ENCODE peak calls at places on chromosomes 2 and 18, in eight cellular contexts. C, L, R, W, U, E, P and J are unnamed samples.
A peak's percentile ranks its signal among the peaks of the same experiment; 100 is the strongest.

GRCh38 chr2:240499309-240500301 is 58.2 kb downstream of the ANKMY1 start:
- DNase-seq in C (no peak), L (no peak), R (no peak), W (peak; percentile 60), U (no peak), E (no peak), P (no peak), J (no peak)

GRCh38 chr18:79410171-79410641 is 14.5 kb downstream of the NFATC1 start:
- DNase-seq in C (no peak), L (no peak), R (no peak), W (peak; percentile 60), U (no peak), E (no peak), P (no peak), J (no peak)

GRCh38 chr18:39564716-39565115 is 1999.1 kb upstream of the CELF4 start:
- DNase-seq in C (no peak), L (no peak), R (no peak), W (no peak), U (no peak), E (no peak), P (no peak), J (no peak)

GRCh38 chr2:177731384-177731783 is 338.8 kb downstream of the AGPS start:
- DNase-seq in C (no peak), L (no peak), R (peak; percentile 5), W (no peak), U (no peak), E (no peak), P (no peak), J (no peak)

GRCh38 chr2:232340171-232340935 is 38.2 kb upstream of the ALPP start:
- DNase-seq in C (no peak), L (no peak), R (no peak), W (peak; percentile 57), U (no peak), E (no peak), P (no peak), J (no peak)

GRCh38 chr2:7027436-7027835 is 110.2 kb downstream of the RNF144A start:
- DNase-seq in C (no peak), L (no peak), R (no peak), W (no peak), U (no peak), E (no peak), P (no peak), J (no peak)

GRCh38 chr2:134549104-134549503 is 169.7 kb downstream of the TMEM163 start:
- DNase-seq in C (no peak), L (no peak), R (no peak), W (no peak), U (no peak), E (no peak), P (peak; percentile 23), J (no peak)

GRCh38 chr2:173307287-173307686 is 47.4 kb upstream of the CDCA7 start:
- DNase-seq in C (no peak), L (peak; percentile 38), R (no peak), W (no peak), U (no peak), E (no peak), P (no peak), J (peak; percentile 66)

GRCh38 chr2:11813951-11814350 is 67.5 kb downstream of the LPIN1 start:
- DNase-seq in C (no peak), L (no peak), R (no peak), W (no peak), U (no peak), E (no peak), P (no peak), J (no peak)

GRCh38 chr2:238019962-238020361 is 40.8 kb upstream of the SCLY start:
- DNase-seq in C (no peak), L (no peak), R (no peak), W (no peak), U (no peak), E (no peak), P (no peak), J (no peak)

GRCh38 chr2:205409403-205409802 is 272.9 kb upstream of the NRP2 start:
- DNase-seq in C (no peak), L (no peak), R (no peak), W (no peak), U (no peak), E (no peak), P (no peak), J (no peak)

GRCh38 chr2:10523406-10524189 is 75.5 kb upstream of the ODC1 start:
- DNase-seq in C (no peak), L (no peak), R (no peak), W (peak; percentile 61), U (no peak), E (no peak), P (no peak), J (peak; percentile 19)

GRCh38 chr18:22830511-22830910 is 102.6 kb upstream of the RBBP8 start:
- DNase-seq in C (no peak), L (no peak), R (peak; percentile 50), W (no peak), U (no peak), E (no peak), P (no peak), J (no peak)

GRCh38 chr2:240983361-240983995 is 14.9 kb upstream of the SNED1 start:
- DNase-seq in C (peak; percentile 44), L (peak; percentile 70), R (peak; percentile 58), W (peak; percentile 74), U (no peak), E (no peak), P (peak; percentile 47), J (peak; percentile 74)

GRCh38 chr2:189179607-189179979 is at the start of gene COL5A2:
- DNase-seq in C (peak; percentile 24), L (no peak), R (no peak), W (no peak), U (peak; percentile 95), E (peak; percentile 57), P (peak; percentile 95), J (no peak)

GRCh38 chr2:47558116-47559078 is 155.4 kb downstream of the MSH2 start:
- DNase-seq in C (no peak), L (no peak), R (no peak), W (no peak), U (no peak), E (no peak), P (no peak), J (no peak)

GRCh38 chr2:111919362-111919761 is 21.0 kb downstream of the MERTK start:
- DNase-seq in C (no peak), L (no peak), R (peak; percentile 19), W (no peak), U (no peak), E (no peak), P (no peak), J (no peak)
- TF ChIP-seq CTCF in C (no peak), L (no peak), R (peak; percentile 32), W (no peak), U (peak; percentile 23), E (peak; percentile 39), P (peak; percentile 36), J (no peak)

GRCh38 chr2:200422532-200423262 is 87.2 kb downstream of the KCTD18 start:
- DNase-seq in C (no peak), L (no peak), R (no peak), W (no peak), U (no peak), E (no peak), P (no peak), J (no peak)
- TF ChIP-seq CTCF in C (no peak), L (no peak), R (no peak), W (no peak), U (peak; percentile 7), E (no peak), P (peak; percentile 21), J (no peak)

DNA sequence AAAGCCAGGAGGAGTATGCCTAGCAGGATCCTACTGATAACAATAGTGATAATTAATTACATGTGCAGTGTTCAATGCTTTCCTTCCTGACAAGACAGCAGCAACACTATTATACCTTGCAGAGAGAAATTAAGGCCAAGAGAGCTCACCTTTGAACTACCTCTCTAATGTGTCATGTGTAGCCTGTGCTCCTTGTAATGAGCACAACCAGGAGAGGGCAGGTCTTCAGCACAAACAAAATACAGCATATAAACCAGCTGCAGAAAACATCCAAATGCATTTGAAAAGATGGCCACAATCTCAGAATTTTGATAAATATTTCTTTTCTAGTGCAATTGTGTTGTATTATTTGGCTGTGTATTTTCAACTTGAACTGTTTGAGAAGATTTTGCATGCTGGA is 1425.7 kb downstream of the DSC3 start:
- DNase-seq in C (no peak), L (no peak), R (no peak), W (no peak), U (no peak), E (no peak), P (no peak), J (no peak)
- TF ChIP-seq CTCF in C (no peak), L (no peak), R (no peak), W (no peak), U (no peak), E (no peak), P (no peak), J (no peak)

GRCh38 chr2:236343400-236344161 is 79.4 kb upstream of the ASB18 start:
- DNase-seq in C (peak; percentile 47), L (peak; percentile 50), R (peak; percentile 77), W (no peak), U (peak; percentile 79), E (peak; percentile 41), P (peak; percentile 81), J (peak; percentile 77)

GRCh38 chr2:236342951-236343350 is 78.7 kb upstream of the ASB18 start:
- DNase-seq in C (no peak), L (no peak), R (no peak), W (no peak), U (no peak), E (no peak), P (no peak), J (no peak)

GRCh38 chr2:236346366-236346765 is 82.2 kb upstream of the ASB18 start:
- DNase-seq in C (no peak), L (no peak), R (no peak), W (no peak), U (no peak), E (no peak), P (no peak), J (no peak)

GRCh38 chr2:236344446-236344845 is 80.2 kb upstream of the ASB18 start:
- DNase-seq in C (no peak), L (no peak), R (no peak), W (no peak), U (no peak), E (no peak), P (no peak), J (no peak)

DNA sequence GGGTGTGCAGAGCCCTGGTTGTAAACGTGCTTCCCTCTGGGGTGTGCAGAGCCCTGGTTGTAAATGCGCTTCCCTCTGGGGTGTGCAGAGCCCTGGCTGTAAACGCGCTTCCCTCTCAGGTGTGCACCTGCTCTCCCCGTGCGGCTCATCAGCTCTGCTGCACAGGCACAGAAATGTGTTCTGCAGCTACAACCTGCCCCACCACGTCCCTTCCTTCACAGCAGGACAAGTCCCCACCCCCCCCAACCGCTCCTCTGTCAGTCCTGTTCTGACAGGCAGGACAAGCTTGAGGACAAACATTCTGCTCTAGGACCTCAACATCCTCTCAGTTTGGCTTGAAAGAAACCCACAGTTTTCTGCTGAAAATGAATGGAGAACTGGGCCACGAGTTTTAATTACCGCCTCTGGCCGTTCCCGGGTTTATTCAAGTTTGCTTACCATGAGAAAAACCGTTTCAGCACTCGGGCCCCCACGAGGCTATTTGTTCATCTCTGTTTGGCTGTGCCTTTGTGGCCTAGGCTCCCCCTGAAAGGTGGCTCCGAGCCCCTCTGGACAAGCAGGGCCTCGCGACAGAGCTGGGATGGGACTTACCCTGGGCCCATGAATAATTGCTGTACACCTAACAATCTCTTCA is 81.0 kb upstream of the ASB18 start:
- DNase-seq in C (no peak), L (no peak), R (no peak), W (no peak), U (no peak), E (no peak), P (no peak), J (no peak)
- TF ChIP-seq CTCF in C (no peak), L (no peak), R (no peak), W (no peak), U (no peak), E (no peak), P (no peak), J (no peak)

GRCh38 chr2:151946856-151947523 is 118.8 kb upstream of the ARL5A start:
- DNase-seq in C (peak; percentile 12), L (peak; percentile 33), R (peak; percentile 46), W (no peak), U (peak; percentile 3), E (no peak), P (no peak), J (peak; percentile 35)
- TF ChIP-seq CTCF in C (peak; percentile 18), L (peak; percentile 52), R (peak; percentile 54), W (peak; percentile 47), U (peak; percentile 55), E (peak; percentile 67), P (peak; percentile 53), J (peak; percentile 50)